ENCODE peak calls at places on chromosomes 12 and 14, in ten cellular contexts. I, Y, U, H, M, B, N, L, W and E are unnamed samples.

GRCh38 chr14:33782923-33783322 is 168.0 kb downstream of the EGLN3 start:
- DNase-seq in W (no peak), L (no peak), N (no peak), B (no peak), M (no peak), U (no peak), H (no peak), Y (no peak), I (no peak), E (no peak)

GRCh38 chr12:5654019-5654418 is 222.1 kb downstream of the NTF3 start:
- DNase-seq in I (no peak), U (no peak), N (no peak), L (no peak), W (no peak), M (no peak), Y (no peak), B (no peak), H (no peak), E (no peak)

GRCh38 chr12:18634382-18634781 is 103.4 kb downstream of the PLCZ1 start:
- DNase-seq in I (no peak), M (no peak), Y (no peak), N (no peak), L (no peak), U (no peak), H (no peak), W (no peak), B (no peak), E (no peak)

GRCh38 chr14:68518910-68519686 is 273.8 kb downstream of the ZFP36L1 start:
- DNase-seq in M (no peak), B (peak; percentile 38), W (peak; percentile 68), H (no peak), L (no peak), Y (no peak), U (no peak), N (no peak), I (peak; percentile 86), E (no peak)

GRCh38 chr14:71468701-71469100 is 463.5 kb upstream of the RGS6 start:
- DNase-seq in I (no peak), L (no peak), Y (no peak), N (no peak), H (no peak), U (no peak), M (no peak), B (no peak), W (no peak), E (no peak)

GRCh38 chr14:81219821-81220487 is 805 bp downstream of the GTF2A1 start:
- DNase-seq in H (peak; percentile 67), M (peak; percentile 37), B (peak; percentile 24), L (peak; percentile 68), N (peak; percentile 41), I (no peak), W (peak; percentile 27), Y (peak; percentile 22), U (peak; percentile 62), E (no peak)

GRCh38 chr12:4287325-4288290 is 14.0 kb downstream of the CCND2 start:
- DNase-seq in Y (no peak), U (no peak), I (no peak), W (no peak), N (no peak), H (no peak), L (no peak), M (no peak), B (peak; percentile 55), E (no peak)

GRCh38 chr14:59461891-59462290 is 3.3 kb downstream of the GPR135 start:
- DNase-seq in Y (no peak), H (no peak), W (no peak), M (no peak), N (no peak), I (no peak), B (no peak), L (no peak), U (no peak), E (no peak)

GRCh38 chr14:101031721-101032120 is 128.2 kb upstream of the RTL1 start:
- DNase-seq in N (no peak), H (peak; percentile 23), U (no peak), I (no peak), W (no peak), M (no peak), L (no peak), Y (no peak), B (no peak), E (no peak)

GRCh38 chr14:83485591-83485990 is 1951.9 kb upstream of the SEL1L start:
- DNase-seq in W (no peak), I (no peak), N (no peak), Y (no peak), H (no peak), B (no peak), M (no peak), U (no peak), L (no peak), E (no peak)

GRCh38 chr14:32968972-32969544 is 30.4 kb downstream of the NPAS3 start:
- DNase-seq in L (no peak), Y (no peak), H (no peak), M (no peak), N (no peak), I (no peak), W (no peak), U (no peak), B (no peak), E (no peak)

GRCh38 chr12:125330645-125331341 is 265.6 kb downstream of the AACS start:
- DNase-seq in W (peak; percentile 54), M (peak; percentile 47), U (peak; percentile 60), I (peak; percentile 20), L (peak; percentile 93), H (peak; percentile 51), N (peak; percentile 90), B (peak; percentile 34), Y (peak; percentile 21), E (peak; percentile 21)

GRCh38 chr12:45416161-45416560 is 200.3 kb downstream of the ANO6 start:
- DNase-seq in Y (no peak), H (no peak), W (no peak), I (no peak), U (no peak), B (peak; percentile 26), L (no peak), N (no peak), M (no peak), E (no peak)